ENCODE peak calls at places on chromosomes 6 and 20, in seven cellular contexts. S is tibial artery; K is astrocyte; Q is stimulated activated CD4-positive, alpha-beta T cell treated with anti-CD3 and anti-CD28 coated beads, Interleukin-12 subunit alpha, Interleukin-12 subunit beta, amount 100 ng/mL, for 24 hours; I is AG20443; M is kidney tubule cell; W is ELR. J is an unnamed sample.

GRCh38 chr6:10237284-10238043 is 177.4 kb downstream of the TFAP2A start:
- DNase-seq in S (no peak), K (peak), Q (no peak), I (peak), M (peak), W (peak), J (no peak)

GRCh38 chr20:46186210-46186609 is 68.1 kb downstream of the CD40 start:
- DNase-seq in S (no peak), K (no peak), Q (no peak), I (no peak), M (no peak), W (no peak), J (no peak)

GRCh38 chr6:170029416-170030283 is 261.2 kb downstream of the DLL1 start:
- DNase-seq in S (peak), K (no peak), Q (no peak), I (no peak), M (no peak), W (no peak), J (no peak)

GRCh38 chr6:36962874-36963273 is 8.3 kb downstream of the PI16 start:
- DNase-seq in S (peak), K (no peak), Q (peak), I (peak), M (peak), W (peak), J (peak)

GRCh38 chr20:43744121-43744520 is 17.3 kb upstream of the GTSF1L start:
- DNase-seq in S (no peak), K (no peak), Q (no peak), I (peak), M (peak), W (peak), J (peak)

GRCh38 chr20:49381558-49382493 is 100.6 kb downstream of the KCNB1 start:
- DNase-seq in S (peak), K (peak), Q (no peak), I (peak), M (no peak), W (peak), J (no peak)

GRCh38 chr6:148457137-148457842 is 114.7 kb downstream of the SASH1 start:
- DNase-seq in S (no peak), K (peak), Q (no peak), I (peak), M (peak), W (peak), J (peak)

GRCh38 chr6:25311251-25311910 is 32.2 kb downstream of the CARMIL1 start:
- DNase-seq in S (no peak), K (peak), Q (no peak), I (peak), M (peak), W (peak), J (peak)

GRCh38 chr6:2951723-2952122 is 19.6 kb downstream of the SERPINB6 start:
- DNase-seq in S (peak), K (no peak), Q (no peak), I (no peak), M (peak), W (no peak), J (no peak)

GRCh38 chr6:34484899-34485298 is 19.0 kb downstream of the PACSIN1 start:
- DNase-seq in S (no peak), K (no peak), Q (peak), I (no peak), M (peak), W (peak), J (no peak)

GRCh38 chr6:40287296-40287820 is 299.8 kb downstream of the LRFN2 start:
- DNase-seq in S (no peak), K (no peak), Q (no peak), I (no peak), M (no peak), W (no peak), J (no peak)

GRCh38 chr6:77502966-77503365 is 39.7 kb upstream of the HTR1B start:
- DNase-seq in S (no peak), K (peak), Q (no peak), I (no peak), M (peak), W (peak), J (peak)

GRCh38 chr6:144006731-144007454 is 1.2 kb downstream of the PLAGL1 start:
- DNase-seq in S (peak), K (peak), Q (no peak), I (peak), M (peak), W (peak), J (peak)

GRCh38 chr6:55443238-55444134 is 116.2 kb downstream of the GFRAL start:
- DNase-seq in S (no peak), K (no peak), Q (no peak), I (no peak), M (no peak), W (no peak), J (no peak)

GRCh38 chr6:145015739-145016558 is 719.4 kb downstream of the EPM2A start:
- DNase-seq in S (no peak), K (peak), Q (no peak), I (peak), M (peak), W (peak), J (peak)